ENCODE peak calls at places on chromosomes 5 and 9, in five cellular contexts. V is progenitor cell of endocrine pancreas, Z is stomach, D is hepatocyte, B is ELR. P is an unnamed sample.

GRCh38 chr9:35604578-35605335 is at the start of gene TESK1:
- DNase-seq in V (peak; percentile 84), Z (peak; percentile 89), D (peak; percentile 94), B (peak; percentile 80), P (peak; percentile 88)

GRCh38 chr5:31530541-31531265 is 1.2 kb downstream of the DROSHA start:
- DNase-seq in V (no peak), Z (no peak), D (no peak), B (peak; percentile 66), P (peak; percentile 20)

GRCh38 chr5:74310967-74311930 is 329.3 kb downstream of the ENC1 start:
- DNase-seq in V (no peak), Z (no peak), D (no peak), B (no peak), P (no peak)

GRCh38 chr9:137029058-137029922 is 1.3 kb upstream of the ABCA2 start:
- DNase-seq in V (peak; percentile 88), Z (peak; percentile 85), D (peak; percentile 83), B (peak; percentile 75), P (peak; percentile 82)

GRCh38 chr9:87016681-87017080 is 69.4 kb upstream of the GAS1 start:
- DNase-seq in V (no peak), Z (no peak), D (no peak), B (no peak), P (no peak)

GRCh38 chr5:11182441-11183080 is 421.5 kb upstream of the DAP start:
- DNase-seq in V (no peak), Z (no peak), D (peak; percentile 60), B (peak; percentile 68), P (peak; percentile 34)

GRCh38 chr9:134071149-134071548 is 3.3 kb upstream of the BRD3 start:
- DNase-seq in V (no peak), Z (no peak), D (no peak), B (no peak), P (no peak)

GRCh38 chr5:542693-543311 is 18.6 kb upstream of the SLC9A3 start:
- DNase-seq in V (no peak), Z (no peak), D (no peak), B (no peak), P (no peak)

GRCh38 chr9:31259824-31260223 is 1124.6 kb upstream of the ACO1 start:
- DNase-seq in V (no peak), Z (no peak), D (no peak), B (no peak), P (no peak)

GRCh38 chr5:143231973-143232812 is 171.3 kb downstream of the NR3C1 start:
- DNase-seq in V (no peak), Z (no peak), D (no peak), B (no peak), P (no peak)

GRCh38 chr5:78787763-78788162 is 139.2 kb upstream of the LHFPL2 start:
- DNase-seq in V (no peak), Z (no peak), D (no peak), B (no peak), P (no peak)

GRCh38 chr9:134360897-134361296 is 34.6 kb downstream of the RXRA start:
- DNase-seq in V (no peak), Z (peak; percentile 86), D (no peak), B (peak; percentile 42), P (peak; percentile 92)

GRCh38 chr5:113050606-113051391 is 74.2 kb downstream of the DCP2 start:
- DNase-seq in V (no peak), Z (no peak), D (no peak), B (peak; percentile 78), P (peak; percentile 58)

GRCh38 chr5:149745-150450 is 41.4 kb upstream of the LRRC14B start:
- DNase-seq in V (no peak), Z (no peak), D (no peak), B (peak; percentile 70), P (peak; percentile 59)

GRCh38 chr5:175658299-175659145 is 651 bp downstream of the HRH2 start:
- DNase-seq in V (peak; percentile 12), Z (peak; percentile 35), D (peak; percentile 26), B (no peak), P (no peak)

GRCh38 chr9:22654833-22655232 is 208.2 kb downstream of the DMRTA1 start:
- DNase-seq in V (no peak), Z (no peak), D (no peak), B (no peak), P (no peak)

GRCh38 chr5:96562614-96563013 is 99.6 kb upstream of the CAST start:
- DNase-seq in V (no peak), Z (no peak), D (no peak), B (peak; percentile 63), P (no peak)

GRCh38 chr5:178121450-178122276 is 8.3 kb downstream of the N4BP3 start:
- DNase-seq in V (no peak), Z (no peak), D (no peak), B (no peak), P (no peak)

GRCh38 chr5:157384971-157385709 is 74.9 kb upstream of the NIPAL4 start:
- DNase-seq in V (no peak), Z (no peak), D (peak; percentile 72), B (peak; percentile 95), P (peak; percentile 91)

GRCh38 chr5:14171091-14171490 is 27.9 kb downstream of the TRIO start:
- DNase-seq in V (no peak), Z (no peak), D (no peak), B (no peak), P (no peak)

GRCh38 chr9:134950811-134951210 is 33.1 kb upstream of the FCN1 start:
- DNase-seq in V (no peak), Z (no peak), D (no peak), B (no peak), P (no peak)

GRCh38 chr9:129336601-129337286 is 158.7 kb upstream of the IER5L start:
- DNase-seq in V (no peak), Z (peak; percentile 67), D (peak; percentile 81), B (peak; percentile 44), P (no peak)

GRCh38 chr9:88233091-88233490 is 94.8 kb upstream of the SPATA31C2 start:
- DNase-seq in V (no peak), Z (no peak), D (no peak), B (no peak), P (no peak)

GRCh38 chr9:34451545-34451944 is 6.8 kb downstream of the FAM219A start:
- DNase-seq in V (no peak), Z (no peak), D (no peak), B (peak; percentile 57), P (no peak)

GRCh38 chr5:81757404-81757803 is 6.5 kb upstream of the SSBP2 start:
- DNase-seq in V (no peak), Z (no peak), D (no peak), B (peak; percentile 28), P (no peak)